ENCODE peak calls at places on chromosomes 12 and 14, in eight cellular contexts. Y is lower leg skin, W is HCT116, G is uterus, O is A549, P is Peyer's patch, I is GM12892, C is stomach. R is an unnamed sample.
A peak's percentile ranks its signal among the peaks of the same experiment; 100 is the strongest.

GRCh38 chr12:112017041-112017440 is 3.8 kb downstream of the ERP29 start:
- DNase-seq in Y (no peak), W (no peak), G (no peak), O (no peak), P (no peak), I (no peak), C (no peak), R (no peak)

GRCh38 chr14:68146812-68147211 is 327.2 kb downstream of the RAD51B start:
- DNase-seq in Y (no peak), W (peak; percentile 81), G (no peak), O (peak; percentile 80), P (no peak), I (no peak), C (no peak), R (no peak)

GRCh38 chr12:47997321-47997720 is 7.0 kb downstream of the COL2A1 start:
- DNase-seq in Y (no peak), W (no peak), G (no peak), O (no peak), P (no peak), I (no peak), C (peak; percentile 51), R (no peak)

GRCh38 chr12:124493809-124494750 is 73.3 kb downstream of the NCOR2 start:
- DNase-seq in Y (no peak), W (no peak), G (no peak), O (no peak), P (peak; percentile 81), I (peak; percentile 97), C (no peak), R (no peak)

GRCh38 chr12:101671157-101671791 is 26.2 kb upstream of the CHPT1 start:
- DNase-seq in Y (no peak), W (no peak), G (no peak), O (no peak), P (peak; percentile 80), I (peak; percentile 12), C (peak; percentile 38), R (no peak)

GRCh38 chr14:77009014-77009413 is 19.5 kb downstream of the IRF2BPL start:
- DNase-seq in Y (no peak), W (no peak), G (no peak), O (no peak), P (no peak), I (no peak), C (no peak), R (no peak)

GRCh38 chr14:104422301-104423223 is 157.0 kb upstream of the C14orf180 start:
- DNase-seq in Y (peak; percentile 57), W (no peak), G (no peak), O (no peak), P (no peak), I (no peak), C (peak; percentile 18), R (peak; percentile 13)

GRCh38 chr14:70000601-70001000 is 121.4 kb downstream of the SMOC1 start:
- DNase-seq in Y (peak; percentile 68), W (no peak), G (no peak), O (no peak), P (no peak), I (no peak), C (no peak), R (no peak)

GRCh38 chr12:68953536-68953935 is 20.6 kb upstream of the CPM start:
- DNase-seq in Y (no peak), W (no peak), G (no peak), O (no peak), P (peak; percentile 59), I (no peak), C (no peak), R (no peak)

GRCh38 chr14:55097894-55098560 is 31.0 kb upstream of the LGALS3 start:
- DNase-seq in Y (no peak), W (no peak), G (no peak), O (no peak), P (peak; percentile 82), I (peak; percentile 48), C (peak; percentile 53), R (no peak)

GRCh38 chr12:58395470-58395869 is 454.1 kb downstream of the ATP23 start:
- DNase-seq in Y (no peak), W (peak; percentile 26), G (no peak), O (no peak), P (no peak), I (no peak), C (no peak), R (no peak)

GRCh38 chr14:79204591-79204990 is 1006.7 kb downstream of the DIO2 start:
- DNase-seq in Y (no peak), W (no peak), G (no peak), O (no peak), P (no peak), I (no peak), C (no peak), R (no peak)

GRCh38 chr12:78641837-78642423 is 222.6 kb upstream of the SYT1 start:
- DNase-seq in Y (no peak), W (peak; percentile 0), G (no peak), O (peak; percentile 26), P (no peak), I (no peak), C (no peak), R (no peak)

GRCh38 chr12:92561543-92561899 is 141.3 kb upstream of the PLEKHG7 start:
- DNase-seq in Y (no peak), W (no peak), G (peak; percentile 74), O (no peak), P (no peak), I (no peak), C (peak; percentile 73), R (peak; percentile 60)

GRCh38 chr12:44812062-44812461 is 64.1 kb downstream of the NELL2 start:
- DNase-seq in Y (no peak), W (peak; percentile 13), G (no peak), O (peak; percentile 33), P (peak; percentile 61), I (no peak), C (no peak), R (no peak)

GRCh38 chr12:26298785-26299621 is 103.6 kb downstream of the SSPN start:
- DNase-seq in Y (no peak), W (no peak), G (peak; percentile 47), O (peak; percentile 52), P (no peak), I (peak; percentile 43), C (no peak), R (no peak)

GRCh38 chr14:30532264-30532663 is 26.7 kb upstream of the G2E3 start:
- DNase-seq in Y (no peak), W (no peak), G (no peak), O (no peak), P (no peak), I (no peak), C (no peak), R (no peak)

GRCh38 chr14:48703728-48704467 is 882.3 kb downstream of the RPS29 start:
- DNase-seq in Y (no peak), W (no peak), G (no peak), O (no peak), P (no peak), I (no peak), C (no peak), R (no peak)

GRCh38 chr14:71441142-71441541 is 491.1 kb upstream of the RGS6 start:
- DNase-seq in Y (no peak), W (no peak), G (no peak), O (no peak), P (no peak), I (no peak), C (no peak), R (no peak)

GRCh38 chr14:25848601-25849000 is 749.2 kb downstream of the NOVA1 start:
- DNase-seq in Y (no peak), W (no peak), G (no peak), O (no peak), P (no peak), I (no peak), C (no peak), R (no peak)

GRCh38 chr14:24903337-24903736 is 146.6 kb downstream of the STXBP6 start:
- DNase-seq in Y (no peak), W (no peak), G (no peak), O (no peak), P (no peak), I (no peak), C (no peak), R (no peak)

DNA sequence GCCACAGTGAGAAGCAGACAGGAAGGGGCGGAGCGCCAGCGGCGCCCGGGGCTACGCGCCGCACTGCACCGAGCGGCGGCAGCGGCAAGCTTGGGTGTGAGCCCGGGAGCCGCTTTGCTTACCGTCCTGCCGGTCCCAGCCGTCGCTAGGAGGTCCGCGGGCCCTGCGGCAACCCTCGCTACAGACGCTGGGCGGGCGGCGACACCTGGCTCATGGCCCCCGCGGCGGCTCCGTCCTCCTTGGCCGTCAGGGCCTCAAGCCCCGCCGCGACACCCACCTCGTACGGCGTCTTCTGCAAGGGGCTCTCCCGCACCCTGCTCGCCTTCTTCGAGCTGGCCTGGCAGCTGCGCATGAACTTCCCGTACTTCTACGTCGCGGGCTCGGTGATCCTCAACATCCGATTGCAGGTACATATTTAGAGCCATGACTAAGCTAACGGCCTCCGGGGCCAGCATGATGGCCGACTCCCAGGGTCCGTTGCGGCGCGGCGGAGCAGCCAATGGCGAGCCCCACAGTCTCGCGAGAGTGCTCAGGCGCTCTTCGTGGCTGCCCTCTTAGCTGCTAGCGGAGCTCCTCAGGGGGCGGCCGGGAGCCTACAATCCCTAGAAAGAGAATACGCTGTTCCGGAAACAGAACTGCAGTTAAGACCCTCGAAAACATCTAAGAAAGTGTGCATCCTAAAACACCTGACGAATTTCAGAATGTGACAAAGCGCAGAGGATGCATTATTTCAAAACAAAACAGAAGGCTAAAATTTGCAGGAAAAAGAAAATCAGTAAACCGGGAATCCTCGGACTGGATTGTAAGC is at the start of gene SMIM10L1:
- DNase-seq in Y (peak; percentile 97), W (peak; percentile 87), G (peak; percentile 89), O (peak; percentile 96), P (peak; percentile 96), I (peak; percentile 57), C (peak; percentile 91), R (peak; percentile 95)
- TF ChIP-seq POLR2A in Y (no peak), W (peak; percentile 67), G (peak; percentile 65), O (peak; percentile 88), P (peak; percentile 42), I (peak; percentile 89), C (peak; percentile 12), R (no peak)

GRCh38 chr12:127670796-127671195 is 596.2 kb upstream of the TMEM132C start:
- DNase-seq in Y (no peak), W (no peak), G (no peak), O (no peak), P (no peak), I (no peak), C (no peak), R (no peak)
- TF ChIP-seq POLR2A in Y (no peak), W (no peak), G (no peak), O (no peak), P (no peak), I (no peak), C (no peak), R (no peak)

GRCh38 chr12:990649-991349 is at the start of gene ERC1:
- DNase-seq in Y (peak; percentile 96), W (peak; percentile 77), G (peak; percentile 89), O (peak; percentile 96), P (peak; percentile 93), I (peak; percentile 86), C (peak; percentile 91), R (peak; percentile 91)
- TF ChIP-seq POLR2A in Y (no peak), W (peak; percentile 64), G (peak; percentile 77), O (peak; percentile 51), P (no peak), I (no peak), C (peak; percentile 22), R (no peak)

DNA sequence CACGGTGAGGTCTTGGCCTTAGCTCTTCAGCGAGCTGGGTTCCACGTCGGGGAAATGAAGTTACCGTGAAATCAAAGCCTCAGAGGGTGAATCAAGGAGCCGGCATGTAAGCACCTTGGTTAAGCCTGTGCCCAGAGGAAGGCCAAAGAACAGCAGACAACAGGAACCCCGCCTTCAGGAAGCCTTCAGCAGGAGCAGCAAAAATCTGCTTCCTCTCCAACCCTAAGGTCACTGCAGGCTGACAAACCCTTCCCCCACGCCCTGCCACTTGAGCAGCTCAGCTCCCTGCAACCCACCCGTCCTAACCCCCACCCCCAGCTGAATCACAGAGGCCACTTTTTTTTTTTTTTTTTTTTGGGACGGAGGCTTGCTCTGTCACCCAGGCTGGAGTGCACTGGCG is 72.9 kb upstream of the LTA4H start:
- DNase-seq in Y (peak; percentile 87), W (no peak), G (peak; percentile 57), O (peak; percentile 23), P (peak; percentile 62), I (no peak), C (no peak), R (no peak)
- TF ChIP-seq POLR2A in Y (no peak), W (no peak), G (no peak), O (no peak), P (no peak), I (no peak), C (no peak), R (no peak)

R was measured in testis.